ENCODE peak calls at places on chromosome X, in four cellular contexts. Z, D, E and A are unnamed samples.

GRCh38 chrX:2321411-2321810 is 179.4 kb downstream of the DHRSX start:
- DNase-seq in Z (no peak), D (no peak), E (no peak), A (no peak)

GRCh38 chrX:25300994-25301393 is 285.2 kb upstream of the ARX start:
- DNase-seq in Z (no peak), D (no peak), E (no peak), A (no peak)

GRCh38 chrX:39688576-39689373 is 409.0 kb downstream of the BCOR start:
- DNase-seq in Z (peak), D (no peak), E (peak), A (peak)

GRCh38 chrX:56792270-56793111 is 63.4 kb downstream of the NBDY start:
- DNase-seq in Z (peak), D (no peak), E (no peak), A (no peak)

GRCh38 chrX:134249231-134249630 is 12.2 kb downstream of the CCDC160 start:
- DNase-seq in Z (no peak), D (no peak), E (no peak), A (no peak)

GRCh38 chrX:31633349-31633748 is 561.5 kb upstream of the FTHL17 start:
- DNase-seq in Z (no peak), D (no peak), E (no peak), A (no peak)

GRCh38 chrX:33336783-33337182 is 125.4 kb upstream of the DMD start:
- DNase-seq in Z (no peak), D (peak), E (peak), A (peak)

GRCh38 chrX:22800360-22800759 is 199.4 kb upstream of the DDX53 start:
- DNase-seq in Z (no peak), D (peak), E (no peak), A (peak)

GRCh38 chrX:73823473-73824004 is 260.5 kb downstream of the CHIC1 start:
- DNase-seq in Z (no peak), D (no peak), E (no peak), A (no peak)

GRCh38 chrX:101071585-101071984 is 7.1 kb upstream of the TMEM35A start:
- DNase-seq in Z (no peak), D (no peak), E (no peak), A (no peak)

GRCh38 chrX:20472148-20472547 is 205.4 kb upstream of the RPS6KA3 start:
- DNase-seq in Z (no peak), D (no peak), E (no peak), A (no peak)

GRCh38 chrX:2628751-2629315 is 62.3 kb upstream of the CD99 start:
- DNase-seq in Z (no peak), D (no peak), E (no peak), A (no peak)

GRCh38 chrX:100880368-100880767 is 6.2 kb upstream of the NOX1 start:
- DNase-seq in Z (no peak), D (no peak), E (no peak), A (no peak)

GRCh38 chrX:100829730-100830129 is 9.5 kb downstream of the CSTF2 start:
- DNase-seq in Z (no peak), D (peak), E (no peak), A (peak)

GRCh38 chrX:136041254-136041812 is 56.1 kb downstream of the SLC9A6 start:
- DNase-seq in Z (no peak), D (no peak), E (no peak), A (no peak)

GRCh38 chrX:19343085-19343461 is 654 bp upstream of the PDHA1 start:
- DNase-seq in Z (no peak), D (no peak), E (no peak), A (no peak)

GRCh38 chrX:3094261-3094660 is 53.0 kb downstream of the ARSF start:
- DNase-seq in Z (no peak), D (peak), E (no peak), A (no peak)

GRCh38 chrX:35150052-35150451 is 207.5 kb downstream of the FAM47B start:
- DNase-seq in Z (no peak), D (no peak), E (no peak), A (no peak)

GRCh38 chrX:116239944-116240391 is 69.4 kb downstream of the AGTR2 start:
- DNase-seq in Z (no peak), D (no peak), E (no peak), A (peak)
- H3K4me3 ChIP-seq in Z (no peak), D (no peak), E (no peak), A (no peak)

DNA sequence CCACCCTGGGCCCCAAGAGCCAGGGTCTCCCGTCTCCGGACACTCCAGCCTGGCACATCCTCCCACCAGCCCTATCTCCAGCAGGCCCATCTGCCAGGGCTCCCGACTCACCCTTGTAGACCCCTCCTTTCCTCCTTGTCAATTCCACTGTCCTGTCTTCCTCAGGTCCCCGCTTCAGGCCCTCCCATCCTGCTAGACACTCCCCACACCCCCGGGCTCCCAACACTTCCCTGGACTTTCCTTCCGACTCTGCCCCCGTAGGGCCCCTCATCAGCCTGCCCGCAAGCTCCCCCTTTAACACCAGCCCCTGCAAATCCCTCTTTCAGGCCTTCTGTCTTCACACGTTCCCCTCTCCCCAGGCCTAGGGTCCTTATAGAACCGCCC is 1.1 kb downstream of the PRAF2 start:
- DNase-seq in Z (no peak), D (no peak), E (no peak), A (no peak)
- H3K4me3 ChIP-seq in Z (no peak), D (peak), E (no peak), A (peak)

DNA sequence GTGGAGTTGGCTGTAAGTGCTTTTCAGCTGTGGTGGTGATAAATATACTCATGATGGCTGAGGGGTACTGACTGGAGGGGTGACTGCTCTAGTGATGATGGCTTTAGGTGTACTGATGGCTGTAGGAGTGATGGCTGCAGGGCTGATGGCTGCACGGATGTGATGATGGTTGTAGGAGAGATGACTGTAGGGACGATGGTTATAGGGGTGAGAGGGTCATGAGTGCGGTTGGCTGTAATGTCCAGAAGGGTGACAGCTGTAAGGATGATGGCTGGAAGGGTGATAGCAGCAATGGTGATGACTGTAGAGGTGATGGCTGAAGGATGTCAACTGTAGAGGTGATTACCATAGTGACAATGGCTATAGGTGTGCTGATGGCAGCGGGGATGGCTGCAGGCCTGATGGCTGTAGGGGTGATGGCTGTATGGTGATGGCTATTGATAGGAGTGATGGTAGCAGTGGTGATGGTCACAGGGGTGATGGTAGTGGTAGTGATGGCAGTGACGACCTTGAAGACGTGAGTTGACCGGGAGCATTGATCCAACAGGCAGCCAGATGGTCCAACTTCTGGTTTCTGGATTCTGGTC is 570 bp upstream of the SASH3 start:
- DNase-seq in Z (no peak), D (no peak), E (no peak), A (no peak)
- H3K4me3 ChIP-seq in Z (no peak), D (no peak), E (no peak), A (no peak)

GRCh38 chrX:7926501-7926900 is 712 bp downstream of the PNPLA4 start:
- DNase-seq in Z (no peak), D (no peak), E (no peak), A (peak)
- H3K4me3 ChIP-seq in Z (peak), D (peak), E (peak), A (peak)